ENCODE peak calls at places on chromosome 4, in six cellular contexts. K is upper lobe of left lung, W is A549, V is HepG2, B is K562, H is GM12878. P is an unnamed sample.

GRCh38 chr4:151315212-151315886 is 10.1 kb downstream of the SH3D19 start:
- ATAC-seq in V (peak), B (no peak), K (peak), H (no peak), W (no peak), P (peak)

GRCh38 chr4:174561556-174561955 is 39.3 kb upstream of the HPGD start:
- ATAC-seq in V (no peak), W (no peak), B (no peak), K (no peak), H (no peak), P (no peak)

GRCh38 chr4:147853706-147854105 is 121.8 kb downstream of the ARHGAP10 start:
- ATAC-seq in W (no peak), V (no peak), B (no peak), H (no peak), K (peak), P (no peak)

GRCh38 chr4:95142877-95143412 is 385.2 kb downstream of the BMPR1B start:
- ATAC-seq in B (no peak), H (peak), V (peak), K (peak), W (peak), P (no peak)

GRCh38 chr4:44713125-44713524 is 13.2 kb downstream of the GNPDA2 start:
- ATAC-seq in K (no peak), W (no peak), H (no peak), V (no peak), B (peak), P (no peak)

GRCh38 chr4:85522277-85522676 is 47.3 kb downstream of the ARHGAP24 start:
- ATAC-seq in K (no peak), H (peak), W (no peak), B (no peak), V (no peak), P (no peak)

GRCh38 chr4:119593698-119594097 is 34.9 kb downstream of the PDE5A start:
- ATAC-seq in K (no peak), H (no peak), B (no peak), V (no peak), W (no peak), P (no peak)

GRCh38 chr4:80586716-80587115 is 251.2 kb downstream of the CFAP299 start:
- ATAC-seq in W (no peak), K (no peak), B (no peak), H (no peak), V (no peak), P (no peak)

GRCh38 chr4:153916273-153916755 is 127.4 kb upstream of the SFRP2 start:
- ATAC-seq in V (no peak), K (no peak), H (peak), W (no peak), B (no peak), P (no peak)

GRCh38 chr4:78688385-78688784 is 87.8 kb upstream of the BMP2K start:
- ATAC-seq in H (no peak), W (no peak), V (no peak), B (no peak), K (no peak), P (no peak)

GRCh38 chr4:16893141-16893571 is 5.3 kb downstream of the LDB2 start:
- ATAC-seq in B (no peak), V (no peak), H (no peak), W (no peak), K (no peak), P (no peak)

GRCh38 chr4:144709793-144710525 is 64.0 kb downstream of the HHIP start:
- ATAC-seq in K (no peak), H (peak), W (peak), V (no peak), B (no peak), P (no peak)

GRCh38 chr4:169268951-169269781 is 1.6 kb downstream of the SH3RF1 start:
- ATAC-seq in V (no peak), H (no peak), W (no peak), K (peak), B (no peak), P (no peak)

GRCh38 chr4:2141762-2142520 is 82.8 kb downstream of the NAT8L start:
- ATAC-seq in V (peak), K (no peak), H (peak), B (no peak), W (no peak), P (no peak)

GRCh38 chr4:83261307-83261706 is 23.3 kb downstream of the COQ2 start:
- ATAC-seq in B (no peak), K (no peak), W (no peak), H (no peak), V (no peak), P (no peak)

GRCh38 chr4:17206829-17207773 is 304.8 kb downstream of the QDPR start:
- ATAC-seq in B (no peak), W (no peak), V (no peak), H (no peak), K (no peak), P (no peak)

GRCh38 chr4:94877973-94878372 is 120.2 kb downstream of the BMPR1B start:
- ATAC-seq in W (peak), V (no peak), B (no peak), K (no peak), H (no peak), P (no peak)

GRCh38 chr4:40193018-40193571 is 3.7 kb upstream of the RHOH start:
- ATAC-seq in H (peak), K (no peak), V (peak), W (no peak), B (peak), P (no peak)

GRCh38 chr4:24589448-24589847 is 5.1 kb upstream of the DHX15 start:
- ATAC-seq in B (no peak), H (peak), V (no peak), W (no peak), K (no peak), P (no peak)

GRCh38 chr4:2116687-2117400 is 57.7 kb downstream of the NAT8L start:
- ATAC-seq in B (no peak), H (no peak), K (no peak), V (no peak), W (no peak), P (no peak)

GRCh38 chr4:87557348-87557747 is 28.2 kb upstream of the SPARCL1 start:
- ATAC-seq in H (no peak), B (no peak), V (no peak), K (no peak), W (no peak), P (no peak)

GRCh38 chr4:168887809-168888208 is 122.2 kb downstream of the CBR4 start:
- ATAC-seq in V (no peak), B (no peak), K (no peak), W (no peak), H (no peak), P (no peak)

GRCh38 chr4:148395771-148396170 is 46.4 kb downstream of the NR3C2 start:
- ATAC-seq in B (no peak), W (no peak), V (no peak), H (no peak), K (no peak), P (no peak)

GRCh38 chr4:78057600-78058560 is 757 bp downstream of the FRAS1 start:
- ATAC-seq in H (peak), V (peak), W (peak), B (no peak), K (peak), P (peak)

GRCh38 chr4:40622913-40623312 is 6.8 kb downstream of the RBM47 start:
- ATAC-seq in H (peak), B (peak), K (no peak), V (no peak), W (peak), P (no peak)

GRCh38 chr4:38769441-38770210 is 13.2 kb downstream of the TLR10 start:
- ATAC-seq in K (no peak), W (no peak), H (peak), B (no peak), V (no peak), P (peak)

GRCh38 chr4:158786155-158786581 is 17.3 kb downstream of the FNIP2 start:
- ATAC-seq in V (no peak), B (no peak), H (no peak), W (no peak), K (no peak), P (no peak)

GRCh38 chr4:78556655-78557054 is 5.1 kb downstream of the ANXA3 start:
- ATAC-seq in W (no peak), H (no peak), K (no peak), V (no peak), B (no peak), P (no peak)

GRCh38 chr4:42672359-42673083 is 15.6 kb upstream of the ATP8A1 start:
- ATAC-seq in B (no peak), W (no peak), K (peak), H (no peak), V (no peak), P (no peak)

GRCh38 chr4:63937961-63938360 is 471.3 kb downstream of the TECRL start:
- ATAC-seq in B (no peak), W (no peak), H (no peak), K (peak), V (no peak), P (peak)

GRCh38 chr4:55793479-55793878 is 26.1 kb upstream of the EXOC1L start:
- ATAC-seq in K (no peak), H (no peak), W (no peak), V (no peak), B (no peak), P (no peak)

GRCh38 chr4:183250831-183251230 is 69.2 kb downstream of the CLDN22 start:
- ATAC-seq in V (no peak), K (no peak), B (no peak), W (no peak), H (no peak), P (no peak)

GRCh38 chr4:4408132-4408523 is 21.2 kb downstream of the NSG1 start:
- ATAC-seq in B (no peak), V (no peak), H (no peak), K (no peak), W (peak), P (no peak)

GRCh38 chr4:76601791-76602190 is 166.8 kb downstream of the SHROOM3 start:
- ATAC-seq in K (peak), W (no peak), H (no peak), V (no peak), B (peak), P (peak)

GRCh38 chr4:46389301-46389761 is 597 bp downstream of the GABRA2 start:
- ATAC-seq in V (peak), H (no peak), W (peak), B (no peak), K (peak), P (no peak)
- TF ChIP-seq POLR2A in V (no peak), H (no peak), W (no peak), B (no peak), K (no peak), P (no peak)

GRCh38 chr4:124535004-124535403 is 177.5 kb downstream of the ANKRD50 start:
- ATAC-seq in K (no peak), H (no peak), V (no peak), W (no peak), B (no peak), P (no peak)

GRCh38 chr4:124529131-124529530 is 183.4 kb downstream of the ANKRD50 start:
- ATAC-seq in V (no peak), H (no peak), B (no peak), W (no peak), K (no peak), P (no peak)

GRCh38 chr4:124530464-124531077 is 182.0 kb downstream of the ANKRD50 start:
- ATAC-seq in H (no peak), B (no peak), K (no peak), W (no peak), V (peak), P (no peak)

GRCh38 chr4:124537971-124538370 is 174.6 kb downstream of the ANKRD50 start:
- ATAC-seq in B (no peak), K (no peak), V (peak), W (no peak), H (no peak), P (no peak)

GRCh38 chr4:124534133-124534532 is 178.4 kb downstream of the ANKRD50 start:
- ATAC-seq in B (no peak), H (no peak), V (no peak), W (no peak), K (no peak), P (no peak)
- TF ChIP-seq EP300 in B (no peak), H (no peak), V (no peak), W (no peak), K (no peak), P (no peak)

GRCh38 chr4:109434793-109435080 is 1.1 kb downstream of the SEC24B start:
- ATAC-seq in K (no peak), W (no peak), V (no peak), H (no peak), B (peak), P (no peak)

GRCh38 chr4:109434007-109434792 is 585 bp downstream of the SEC24B start:
- ATAC-seq in V (peak), B (peak), W (peak), K (peak), H (peak), P (peak)

GRCh38 chr4:109432203-109432602 is 1.4 kb upstream of the SEC24B start:
- ATAC-seq in K (no peak), H (no peak), W (no peak), V (no peak), B (no peak), P (no peak)

GRCh38 chr4:109433281-109434006 is at the start of gene SEC24B:
- ATAC-seq in H (peak), W (peak), B (peak), V (peak), K (peak), P (peak)

GRCh38 chr4:109432676-109433075 is 939 bp upstream of the SEC24B start:
- ATAC-seq in B (peak), V (no peak), K (no peak), H (no peak), W (no peak), P (no peak)
- H3K4me3 ChIP-seq in B (peak), V (peak), K (peak), H (peak), W (peak), P (peak)

DNA sequence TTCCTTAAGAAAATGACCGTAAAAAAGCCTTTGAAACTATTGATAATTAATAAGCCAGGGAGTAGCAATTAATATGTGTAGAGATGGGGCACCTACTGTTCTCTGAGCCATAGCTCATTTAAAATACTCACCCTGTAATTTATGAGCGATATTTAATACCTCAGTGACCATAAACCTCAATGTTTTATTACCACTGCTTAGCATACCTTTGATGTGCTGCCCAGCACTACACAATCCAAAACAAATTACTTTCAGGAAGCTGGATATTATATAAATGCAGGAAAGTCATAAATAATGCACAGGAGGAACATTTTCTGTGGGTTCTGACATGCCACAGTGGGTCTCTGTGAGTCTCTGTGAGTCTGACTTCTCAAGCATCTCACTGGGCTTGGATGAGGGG is 166.1 kb upstream of the RPL34 start:
- ATAC-seq in W (no peak), H (no peak), K (no peak), B (no peak), V (no peak), P (no peak)
- TF ChIP-seq POLR2A in W (no peak), H (no peak), K (no peak), B (no peak), V (no peak), P (no peak)

GRCh38 chr4:184895012-184895795 is 69.4 kb upstream of the ACSL1 start:
- ATAC-seq in K (peak), B (no peak), W (no peak), V (no peak), H (no peak), P (no peak)

GRCh38 chr4:184899261-184900134 is 73.7 kb upstream of the ACSL1 start:
- ATAC-seq in W (no peak), V (no peak), H (no peak), B (no peak), K (peak), P (peak)

GRCh38 chr4:184897807-184898388 is 72.1 kb upstream of the ACSL1 start:
- ATAC-seq in K (no peak), V (peak), W (no peak), B (peak), H (no peak), P (no peak)

GRCh38 chr4:184898793-184899192 is 73.0 kb upstream of the ACSL1 start:
- ATAC-seq in B (no peak), V (no peak), W (no peak), K (no peak), H (no peak), P (no peak)

GRCh38 chr4:184896868-184897715 is 71.3 kb upstream of the ACSL1 start:
- ATAC-seq in H (peak), B (no peak), W (no peak), K (peak), V (peak), P (peak)
- TF ChIP-seq EP300 in H (no peak), B (no peak), W (no peak), K (peak), V (peak), P (no peak)

DNA sequence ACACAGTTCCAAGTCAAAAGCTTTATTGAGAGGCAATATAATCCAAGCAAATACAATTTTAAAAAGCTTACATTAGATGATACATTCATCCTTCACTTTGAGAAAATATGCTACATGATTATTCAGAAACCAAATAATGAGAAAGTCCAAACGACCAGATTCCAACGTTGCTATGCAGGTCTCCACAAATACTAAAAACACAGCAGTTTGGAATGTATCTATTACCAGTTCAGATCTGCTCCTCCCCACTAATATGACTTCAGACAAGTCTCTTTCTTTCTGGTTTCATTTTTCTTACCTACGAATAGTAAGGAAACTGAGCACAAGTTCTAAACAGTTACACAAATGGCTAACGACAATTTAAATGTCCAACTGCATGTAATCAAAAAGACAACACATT is 9.5 kb downstream of the NAF1 start:
- ATAC-seq in V (no peak), B (no peak), K (peak), W (no peak), H (peak), P (no peak)
- H3K4me3 ChIP-seq in V (no peak), B (no peak), K (no peak), W (no peak), H (no peak), P (no peak)

GRCh38 chr4:740011-740410 is 34.4 kb downstream of the PCGF3 start:
- ATAC-seq in K (no peak), V (no peak), W (no peak), B (no peak), H (no peak), P (no peak)
- TF ChIP-seq POLR2A in K (no peak), V (no peak), W (no peak), B (no peak), H (no peak), P (no peak)

DNA sequence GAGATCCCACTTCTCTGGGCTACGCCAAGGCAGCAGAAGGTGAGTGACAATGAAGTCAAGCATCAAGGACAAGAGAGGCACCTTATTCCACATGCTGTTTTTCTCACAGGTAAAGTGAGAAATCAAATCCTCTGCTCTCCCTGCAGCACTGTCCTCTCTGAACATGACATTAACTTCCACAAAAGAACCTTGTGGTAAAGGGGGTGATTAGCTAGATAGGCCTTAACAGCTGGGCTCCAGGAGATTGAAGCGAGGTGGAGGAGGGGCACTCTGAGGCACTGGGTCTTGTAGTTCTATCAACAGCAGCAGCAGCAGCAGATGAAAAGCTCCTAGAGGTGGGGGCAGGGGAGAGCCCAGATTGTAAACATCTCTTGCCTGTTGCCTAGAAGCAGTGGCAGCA is 96.8 kb upstream of the CXXC4 start:
- ATAC-seq in B (no peak), H (no peak), W (no peak), K (peak), V (no peak), P (no peak)
- TF ChIP-seq EP300 in B (no peak), H (no peak), W (no peak), K (no peak), V (no peak), P (no peak)